ENCODE peak calls at places on chromosomes 4 and X, in six cellular contexts. One of them, this sample, is unnamed.

GRCh38 chr4:69995526-69996016 is at the start of gene STATH:
- DNase-seq in suprapubic skin: no peak
- DNase-seq in Peyer's patch: no peak
- DNase-seq in A549: no peak
- DNase-seq in adrenal gland: no peak
- DNase-seq in endothelial cell of umbilical vein: no peak
- DNase-seq in this sample: no peak

GRCh38 chrX:153537526-153538295 is 20.3 kb downstream of the ATP2B3 start:
- DNase-seq in endothelial cell of umbilical vein: no peak
- DNase-seq in Peyer's patch: no peak
- DNase-seq in adrenal gland: peak
- DNase-seq in A549: no peak
- DNase-seq in suprapubic skin: no peak
- DNase-seq in this sample: no peak

GRCh38 chr4:28675582-28675981 is 1814.9 kb downstream of the STIM2 start:
- DNase-seq in suprapubic skin: no peak
- DNase-seq in A549: no peak
- DNase-seq in Peyer's patch: no peak
- DNase-seq in adrenal gland: no peak
- DNase-seq in endothelial cell of umbilical vein: no peak
- DNase-seq in this sample: no peak

GRCh38 chr4:75289843-75290616 is 224.2 kb downstream of the RCHY1 start:
- DNase-seq in A549: peak
- DNase-seq in adrenal gland: no peak
- DNase-seq in endothelial cell of umbilical vein: no peak
- DNase-seq in Peyer's patch: no peak
- DNase-seq in suprapubic skin: no peak
- DNase-seq in this sample: no peak

GRCh38 chrX:769796-770195 is 139.2 kb downstream of the SHOX start:
- DNase-seq in Peyer's patch: no peak
- DNase-seq in suprapubic skin: no peak
- DNase-seq in A549: no peak
- DNase-seq in adrenal gland: no peak
- DNase-seq in endothelial cell of umbilical vein: no peak
- DNase-seq in this sample: no peak

GRCh38 chr4:7747062-7747385 is 192.6 kb downstream of the AFAP1 start:
- DNase-seq in Peyer's patch: no peak
- DNase-seq in suprapubic skin: no peak
- DNase-seq in endothelial cell of umbilical vein: no peak
- DNase-seq in adrenal gland: no peak
- DNase-seq in A549: no peak
- DNase-seq in this sample: no peak

GRCh38 chrX:153646620-153647373 is at the start of gene DUSP9:
- DNase-seq in endothelial cell of umbilical vein: peak
- DNase-seq in A549: peak
- DNase-seq in Peyer's patch: no peak
- DNase-seq in adrenal gland: peak
- DNase-seq in suprapubic skin: peak
- DNase-seq in this sample: peak

GRCh38 chrX:82666355-82666754 is 841.7 kb upstream of the POU3F4 start:
- DNase-seq in suprapubic skin: no peak
- DNase-seq in adrenal gland: no peak
- DNase-seq in Peyer's patch: no peak
- DNase-seq in A549: peak
- DNase-seq in endothelial cell of umbilical vein: no peak
- DNase-seq in this sample: no peak

GRCh38 chrX:16839852-16840460 is 30.2 kb downstream of the RBBP7 start:
- DNase-seq in endothelial cell of umbilical vein: no peak
- DNase-seq in A549: peak
- DNase-seq in adrenal gland: no peak
- DNase-seq in Peyer's patch: no peak
- DNase-seq in suprapubic skin: no peak
- DNase-seq in this sample: no peak

GRCh38 chrX:132592880-132593279 is 104.0 kb upstream of the MBNL3 start:
- DNase-seq in A549: peak
- DNase-seq in Peyer's patch: no peak
- DNase-seq in adrenal gland: peak
- DNase-seq in suprapubic skin: no peak
- DNase-seq in endothelial cell of umbilical vein: peak
- DNase-seq in this sample: peak

GRCh38 chrX:56763556-56764152 is 34.6 kb downstream of the NBDY start:
- DNase-seq in endothelial cell of umbilical vein: no peak
- DNase-seq in A549: no peak
- DNase-seq in Peyer's patch: peak
- DNase-seq in adrenal gland: peak
- DNase-seq in suprapubic skin: peak
- DNase-seq in this sample: peak

GRCh38 chr4:105894570-105895323 is 524 bp upstream of the NPNT start:
- DNase-seq in suprapubic skin: no peak
- DNase-seq in adrenal gland: no peak
- DNase-seq in endothelial cell of umbilical vein: no peak
- DNase-seq in Peyer's patch: no peak
- DNase-seq in A549: no peak
- DNase-seq in this sample: no peak

GRCh38 chr4:153257151-153257620 is 52.9 kb downstream of the TRIM2 start:
- DNase-seq in suprapubic skin: no peak
- DNase-seq in adrenal gland: peak
- DNase-seq in endothelial cell of umbilical vein: peak
- DNase-seq in A549: no peak
- DNase-seq in Peyer's patch: no peak
- DNase-seq in this sample: no peak

GRCh38 chr4:83320548-83320947 is 14.1 kb downstream of the HPSE start:
- DNase-seq in A549: no peak
- DNase-seq in adrenal gland: peak
- DNase-seq in suprapubic skin: peak
- DNase-seq in endothelial cell of umbilical vein: peak
- DNase-seq in Peyer's patch: no peak
- DNase-seq in this sample: peak

GRCh38 chrX:42085836-42086235 is 162.5 kb upstream of the CASK start:
- DNase-seq in Peyer's patch: no peak
- DNase-seq in A549: no peak
- DNase-seq in suprapubic skin: no peak
- DNase-seq in endothelial cell of umbilical vein: no peak
- DNase-seq in adrenal gland: no peak
- DNase-seq in this sample: no peak

GRCh38 chr4:164081371-164081770 is 586.9 kb downstream of the TMA16 start:
- DNase-seq in A549: no peak
- DNase-seq in Peyer's patch: no peak
- DNase-seq in endothelial cell of umbilical vein: no peak
- DNase-seq in suprapubic skin: no peak
- DNase-seq in adrenal gland: no peak
- DNase-seq in this sample: no peak

GRCh38 chr4:53591372-53591892 is at the start of gene LNX1:
- DNase-seq in adrenal gland: no peak
- DNase-seq in Peyer's patch: peak
- DNase-seq in suprapubic skin: peak
- DNase-seq in A549: no peak
- DNase-seq in endothelial cell of umbilical vein: no peak
- DNase-seq in this sample: peak

GRCh38 chrX:135086197-135086854 is 34.0 kb downstream of the ETDB start:
- DNase-seq in Peyer's patch: no peak
- DNase-seq in A549: peak
- DNase-seq in endothelial cell of umbilical vein: peak
- DNase-seq in suprapubic skin: no peak
- DNase-seq in adrenal gland: no peak
- DNase-seq in this sample: peak

GRCh38 chr4:25756503-25756902 is 100.9 kb downstream of the SLC34A2 start:
- DNase-seq in A549: no peak
- DNase-seq in endothelial cell of umbilical vein: no peak
- DNase-seq in Peyer's patch: no peak
- DNase-seq in adrenal gland: no peak
- DNase-seq in suprapubic skin: no peak
- DNase-seq in this sample: no peak

GRCh38 chrX:41759817-41760216 is 35.8 kb downstream of the GPR82 start:
- DNase-seq in endothelial cell of umbilical vein: peak
- DNase-seq in Peyer's patch: no peak
- DNase-seq in adrenal gland: no peak
- DNase-seq in A549: peak
- DNase-seq in suprapubic skin: no peak
- DNase-seq in this sample: no peak

GRCh38 chrX:154797006-154797405 is 8.3 kb downstream of the MPP1 start:
- DNase-seq in adrenal gland: no peak
- DNase-seq in A549: no peak
- DNase-seq in endothelial cell of umbilical vein: no peak
- DNase-seq in Peyer's patch: no peak
- DNase-seq in suprapubic skin: no peak
- DNase-seq in this sample: no peak

GRCh38 chr4:69848028-69848427 is 11.9 kb downstream of the SULT1E1 start:
- DNase-seq in suprapubic skin: no peak
- DNase-seq in Peyer's patch: no peak
- DNase-seq in adrenal gland: no peak
- DNase-seq in A549: no peak
- DNase-seq in endothelial cell of umbilical vein: no peak
- DNase-seq in this sample: no peak

GRCh38 chr4:36242629-36243354 is 1.5 kb downstream of the ARAP2 start:
- DNase-seq in adrenal gland: no peak
- DNase-seq in A549: no peak
- DNase-seq in suprapubic skin: no peak
- DNase-seq in Peyer's patch: no peak
- DNase-seq in endothelial cell of umbilical vein: no peak
- DNase-seq in this sample: no peak

GRCh38 chrX:106802063-106802387 is 448 bp upstream of the TBC1D8B start:
- DNase-seq in endothelial cell of umbilical vein: no peak
- DNase-seq in adrenal gland: no peak
- DNase-seq in Peyer's patch: no peak
- DNase-seq in A549: no peak
- DNase-seq in suprapubic skin: no peak
- DNase-seq in this sample: no peak

GRCh38 chrX:106802388-106803275 is at the start of gene TBC1D8B:
- DNase-seq in endothelial cell of umbilical vein: peak
- DNase-seq in suprapubic skin: peak
- DNase-seq in adrenal gland: peak
- DNase-seq in Peyer's patch: no peak
- DNase-seq in A549: peak
- DNase-seq in this sample: peak
- TF ChIP-seq POLR2A in endothelial cell of umbilical vein: peak
- TF ChIP-seq POLR2A in suprapubic skin: no peak
- TF ChIP-seq POLR2A in adrenal gland: peak
- TF ChIP-seq POLR2A in Peyer's patch: peak
- TF ChIP-seq POLR2A in A549: peak
- TF ChIP-seq POLR2A in this sample: no peak

DNA sequence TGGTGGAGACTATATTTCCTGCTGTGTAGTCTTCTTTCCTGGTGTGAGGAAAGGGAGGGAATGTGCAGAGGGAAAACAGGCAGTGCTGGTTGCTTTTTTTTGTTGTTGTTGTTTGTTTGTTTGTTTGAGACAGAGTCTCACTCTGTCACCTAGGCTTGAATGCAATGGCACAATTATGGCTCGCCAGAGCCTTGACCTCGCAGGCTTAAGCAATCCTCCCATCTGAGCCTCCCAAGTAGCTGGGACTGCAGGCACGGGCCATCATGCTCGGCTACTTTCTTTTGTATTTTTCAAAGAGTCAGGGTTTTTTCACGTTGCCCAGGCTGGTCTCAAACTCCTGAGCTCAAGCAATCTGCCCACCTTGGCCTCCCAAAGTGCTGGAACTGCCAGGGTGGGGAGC is 82.5 kb downstream of the RELL1 start:
- DNase-seq in Peyer's patch: no peak
- DNase-seq in A549: no peak
- DNase-seq in adrenal gland: no peak
- DNase-seq in suprapubic skin: no peak
- DNase-seq in endothelial cell of umbilical vein: no peak
- DNase-seq in this sample: no peak
- TF ChIP-seq CTCF in Peyer's patch: no peak
- TF ChIP-seq CTCF in A549: no peak
- TF ChIP-seq CTCF in adrenal gland: no peak
- TF ChIP-seq CTCF in suprapubic skin: no peak
- TF ChIP-seq CTCF in endothelial cell of umbilical vein: no peak
- TF ChIP-seq CTCF in this sample: no peak

DNA sequence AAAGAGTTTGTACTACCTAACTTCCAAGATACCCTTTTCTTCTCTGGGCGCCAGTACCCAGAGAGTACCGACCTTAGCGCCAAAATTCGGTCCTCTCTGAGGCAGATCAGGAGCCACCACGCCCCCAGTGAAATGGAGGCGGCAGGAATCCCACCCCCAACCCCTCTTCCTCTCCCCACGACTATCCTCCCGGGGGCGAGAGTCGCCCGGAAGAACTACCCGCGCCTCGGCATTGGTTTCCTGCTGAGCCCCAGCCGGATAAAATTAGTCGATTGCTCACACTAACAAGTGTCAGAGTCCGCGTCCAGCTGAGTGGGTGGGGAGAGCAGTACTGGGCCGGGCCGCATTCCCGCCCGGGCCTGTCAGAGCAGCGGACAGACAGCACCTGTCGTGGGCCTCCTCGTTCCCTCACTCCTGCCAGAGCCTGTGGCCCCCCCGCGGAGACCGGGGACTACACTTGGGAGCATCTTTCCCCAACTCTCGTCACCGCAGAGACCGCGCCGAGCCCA is 78.7 kb downstream of the RLIM start:
- DNase-seq in Peyer's patch: peak
- DNase-seq in suprapubic skin: peak
- DNase-seq in adrenal gland: peak
- DNase-seq in A549: no peak
- DNase-seq in endothelial cell of umbilical vein: peak
- DNase-seq in this sample: peak
- TF ChIP-seq POLR2A in Peyer's patch: peak
- TF ChIP-seq POLR2A in suprapubic skin: no peak
- TF ChIP-seq POLR2A in adrenal gland: peak
- TF ChIP-seq POLR2A in A549: no peak
- TF ChIP-seq POLR2A in endothelial cell of umbilical vein: no peak
- TF ChIP-seq POLR2A in this sample: no peak

GRCh38 chr4:122227202-122227601 is 75.1 kb downstream of the BLTP1 start:
- DNase-seq in A549: no peak
- DNase-seq in endothelial cell of umbilical vein: no peak
- DNase-seq in adrenal gland: no peak
- DNase-seq in suprapubic skin: no peak
- DNase-seq in Peyer's patch: no peak
- DNase-seq in this sample: no peak

GRCh38 chr4:122229857-122230256 is 77.7 kb downstream of the BLTP1 start:
- DNase-seq in adrenal gland: no peak
- DNase-seq in endothelial cell of umbilical vein: no peak
- DNase-seq in suprapubic skin: no peak
- DNase-seq in Peyer's patch: no peak
- DNase-seq in A549: no peak
- DNase-seq in this sample: no peak

GRCh38 chr4:122221322-122221721 is 69.2 kb downstream of the BLTP1 start:
- DNase-seq in A549: no peak
- DNase-seq in endothelial cell of umbilical vein: no peak
- DNase-seq in adrenal gland: no peak
- DNase-seq in suprapubic skin: no peak
- DNase-seq in Peyer's patch: no peak
- DNase-seq in this sample: no peak

GRCh38 chr4:122219356-122219755 is 67.2 kb downstream of the BLTP1 start:
- DNase-seq in endothelial cell of umbilical vein: no peak
- DNase-seq in A549: no peak
- DNase-seq in adrenal gland: no peak
- DNase-seq in Peyer's patch: no peak
- DNase-seq in suprapubic skin: no peak
- DNase-seq in this sample: no peak

DNA sequence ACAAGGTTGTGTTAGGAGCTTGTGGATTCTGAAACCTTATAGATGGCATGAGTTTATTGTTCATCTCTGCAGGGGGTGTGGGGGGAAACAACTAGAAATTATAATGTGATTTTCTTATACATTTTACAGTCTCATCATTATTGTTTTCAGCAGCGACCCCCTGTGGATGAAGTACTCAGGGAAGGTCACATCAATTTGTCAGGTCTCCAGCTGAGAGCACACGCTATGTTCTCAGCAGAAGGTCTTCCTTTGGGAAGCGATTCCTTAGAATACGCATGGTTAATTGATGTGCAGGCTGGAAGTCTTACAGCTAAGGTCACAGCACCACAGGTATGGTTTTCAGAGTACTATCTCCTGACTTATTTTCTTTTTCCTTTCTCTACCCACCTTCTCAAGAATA is 72.2 kb downstream of the BLTP1 start:
- DNase-seq in suprapubic skin: no peak
- DNase-seq in adrenal gland: no peak
- DNase-seq in Peyer's patch: no peak
- DNase-seq in endothelial cell of umbilical vein: peak
- DNase-seq in A549: peak
- DNase-seq in this sample: no peak
- TF ChIP-seq CTCF in suprapubic skin: no peak
- TF ChIP-seq CTCF in adrenal gland: no peak
- TF ChIP-seq CTCF in Peyer's patch: no peak
- TF ChIP-seq CTCF in endothelial cell of umbilical vein: peak
- TF ChIP-seq CTCF in A549: no peak
- TF ChIP-seq CTCF in this sample: no peak